ENCODE peak calls at places on chromosomes 2 and 18, in nine cellular contexts. U is heart left ventricle, S is HCT116, C is neural progenitor cell, A is right atrium auricular region, B is AG10803, W is right cardiac atrium, F is foreskin fibroblast, J is sigmoid colon. V is an unnamed sample.

GRCh38 chr2:147076634-147077033 is 768.2 kb upstream of the ACVR2A start:
- DNase-seq in F (peak), C (no peak), S (no peak), J (no peak), B (peak), A (no peak), W (no peak), U (no peak), V (no peak)

GRCh38 chr2:120566331-120567035 is 169.2 kb upstream of the GLI2 start:
- DNase-seq in C (no peak), U (peak), A (peak), B (no peak), F (no peak), S (no peak), W (peak), J (peak), V (peak)

GRCh38 chr18:50159654-50160046 is 35.3 kb downstream of the MYO5B start:
- DNase-seq in W (no peak), S (no peak), C (no peak), A (no peak), F (no peak), J (no peak), U (no peak), B (no peak), V (no peak)

GRCh38 chr18:48640566-48641270 is 101.9 kb downstream of the CTIF start:
- DNase-seq in C (no peak), A (no peak), B (peak), S (no peak), U (no peak), J (no peak), W (no peak), F (peak), V (no peak)

GRCh38 chr2:3094999-3095958 is 282.3 kb downstream of the EIPR1 start:
- DNase-seq in F (no peak), C (no peak), B (no peak), A (peak), S (no peak), U (no peak), J (no peak), W (no peak), V (peak)

GRCh38 chr2:84904717-84905174 is 710 bp upstream of the TMSB10 start:
- DNase-seq in S (no peak), C (peak), J (peak), F (no peak), W (peak), U (peak), B (peak), A (peak), V (peak)

GRCh38 chr2:10373931-10374330 is 71.2 kb downstream of the HPCAL1 start:
- DNase-seq in W (no peak), F (no peak), S (no peak), A (no peak), U (no peak), C (no peak), J (no peak), B (no peak), V (no peak)

GRCh38 chr18:61574665-61575064 is 241.4 kb downstream of the CDH20 start:
- DNase-seq in A (no peak), W (no peak), S (no peak), U (no peak), J (no peak), B (no peak), F (no peak), C (no peak), V (no peak)

GRCh38 chr2:227761734-227762476 is 16.2 kb downstream of the SCYGR8 start:
- DNase-seq in F (no peak), A (no peak), W (no peak), S (no peak), B (peak), C (no peak), U (no peak), J (no peak), V (no peak)

GRCh38 chr2:105836840-105837692 is 92.4 kb downstream of the NCK2 start:
- DNase-seq in S (no peak), W (no peak), A (no peak), J (no peak), B (no peak), C (no peak), F (no peak), U (no peak), V (no peak)

GRCh38 chr18:55280515-55280914 is 307.5 kb downstream of the TCF4 start:
- DNase-seq in J (no peak), U (no peak), F (no peak), C (no peak), S (no peak), B (no peak), A (no peak), W (no peak), V (no peak)

GRCh38 chr2:11542275-11542819 is 8.5 kb downstream of the GREB1 start:
- DNase-seq in F (no peak), C (peak), B (no peak), J (no peak), A (no peak), W (no peak), U (no peak), S (no peak), V (no peak)

GRCh38 chr2:161028581-161028980 is 131.6 kb upstream of the TANK start:
- DNase-seq in J (no peak), B (no peak), A (no peak), W (no peak), F (no peak), C (no peak), U (no peak), S (no peak), V (no peak)

GRCh38 chr2:40421643-40422297 is 30.1 kb downstream of the SLC8A1 start:
- DNase-seq in U (no peak), W (no peak), A (no peak), J (peak), F (no peak), C (no peak), B (no peak), S (no peak), V (no peak)

GRCh38 chr2:241947401-241947800 is 77.9 kb downstream of the RTP5 start:
- DNase-seq in B (no peak), A (no peak), F (no peak), W (no peak), S (no peak), C (no peak), U (no peak), J (peak), V (no peak)

GRCh38 chr2:163731735-163732134 is 4.1 kb downstream of the FIGN start:
- DNase-seq in F (no peak), C (no peak), B (no peak), U (no peak), A (no peak), J (no peak), S (no peak), W (no peak), V (no peak)
- H3K4me3 ChIP-seq in F (no peak), C (peak), B (peak), U (peak), A (peak), J (no peak), S (no peak), W (peak), V (no peak)

DNA sequence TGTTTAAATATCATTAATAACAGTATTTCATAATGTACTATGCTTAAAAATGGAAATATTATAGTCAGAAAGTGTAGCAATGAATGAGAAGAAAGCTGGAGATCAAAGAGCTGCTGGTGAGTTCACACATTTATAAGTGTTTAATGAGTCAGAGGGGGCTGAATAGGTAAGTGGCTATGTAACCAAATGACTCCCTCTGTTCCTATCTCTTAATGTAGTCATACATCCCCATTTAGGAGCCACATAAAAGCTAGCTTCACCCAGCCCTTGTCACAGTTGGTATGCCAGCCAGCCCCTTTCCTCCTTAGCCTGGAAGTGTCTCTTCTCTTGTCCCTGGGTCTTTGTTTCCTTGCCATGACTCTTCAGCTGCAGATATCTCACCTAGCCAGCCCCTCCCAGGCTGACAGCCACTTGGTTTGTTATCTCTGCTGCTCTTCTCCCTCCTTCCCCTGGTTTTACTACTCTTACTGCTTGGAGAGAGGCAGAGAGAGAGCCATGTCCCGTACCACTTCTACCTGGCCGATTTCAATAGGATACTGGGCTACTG is 438.6 kb upstream of the HNMT start:
- DNase-seq in J (no peak), S (no peak), A (no peak), C (no peak), U (no peak), F (no peak), B (no peak), W (no peak), V (no peak)
- H3K4me3 ChIP-seq in J (no peak), S (no peak), A (no peak), C (no peak), U (no peak), F (no peak), B (no peak), W (no peak), V (no peak)

GRCh38 chr18:58192519-58192918 is 148.5 kb downstream of the NEDD4L start:
- DNase-seq in U (no peak), J (no peak), A (no peak), F (no peak), S (no peak), B (no peak), C (no peak), W (no peak), V (no peak)

GRCh38 chr18:58194028-58194427 is 150.0 kb downstream of the NEDD4L start:
- DNase-seq in U (peak), A (no peak), S (no peak), W (no peak), B (no peak), C (peak), J (no peak), F (no peak), V (no peak)

GRCh38 chr18:58196881-58197872 is 153.2 kb downstream of the NEDD4L start:
- DNase-seq in C (no peak), S (no peak), F (no peak), A (no peak), B (no peak), J (peak), W (no peak), U (no peak), V (no peak)

GRCh38 chr18:58195278-58195721 is 151.3 kb downstream of the NEDD4L start:
- DNase-seq in S (no peak), F (no peak), A (no peak), J (peak), U (no peak), C (peak), W (no peak), B (no peak), V (no peak)

DNA sequence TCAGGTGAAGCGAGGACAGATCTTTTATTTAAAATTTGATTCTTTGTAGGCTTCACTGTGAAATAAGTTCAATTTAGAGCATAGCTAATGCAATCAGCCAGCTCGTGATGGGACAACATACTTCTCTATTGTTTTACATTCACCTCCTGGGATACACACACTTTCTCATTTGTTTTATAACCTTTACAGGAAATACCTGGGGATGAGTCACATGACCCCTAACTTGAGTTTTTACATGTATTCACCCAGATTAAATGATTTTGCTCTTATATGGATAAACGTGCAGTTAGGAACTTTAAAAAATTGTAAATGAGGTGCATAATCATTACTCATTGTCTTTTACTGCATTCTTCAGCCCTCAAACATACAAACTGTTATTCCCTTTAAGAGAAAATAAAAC is 152.1 kb downstream of the NEDD4L start:
- DNase-seq in B (no peak), C (no peak), J (no peak), S (no peak), A (no peak), U (no peak), W (no peak), F (no peak), V (no peak)
- H3K4me3 ChIP-seq in B (no peak), C (no peak), J (peak), S (peak), A (no peak), U (peak), W (no peak), F (peak), V (no peak)

DNA sequence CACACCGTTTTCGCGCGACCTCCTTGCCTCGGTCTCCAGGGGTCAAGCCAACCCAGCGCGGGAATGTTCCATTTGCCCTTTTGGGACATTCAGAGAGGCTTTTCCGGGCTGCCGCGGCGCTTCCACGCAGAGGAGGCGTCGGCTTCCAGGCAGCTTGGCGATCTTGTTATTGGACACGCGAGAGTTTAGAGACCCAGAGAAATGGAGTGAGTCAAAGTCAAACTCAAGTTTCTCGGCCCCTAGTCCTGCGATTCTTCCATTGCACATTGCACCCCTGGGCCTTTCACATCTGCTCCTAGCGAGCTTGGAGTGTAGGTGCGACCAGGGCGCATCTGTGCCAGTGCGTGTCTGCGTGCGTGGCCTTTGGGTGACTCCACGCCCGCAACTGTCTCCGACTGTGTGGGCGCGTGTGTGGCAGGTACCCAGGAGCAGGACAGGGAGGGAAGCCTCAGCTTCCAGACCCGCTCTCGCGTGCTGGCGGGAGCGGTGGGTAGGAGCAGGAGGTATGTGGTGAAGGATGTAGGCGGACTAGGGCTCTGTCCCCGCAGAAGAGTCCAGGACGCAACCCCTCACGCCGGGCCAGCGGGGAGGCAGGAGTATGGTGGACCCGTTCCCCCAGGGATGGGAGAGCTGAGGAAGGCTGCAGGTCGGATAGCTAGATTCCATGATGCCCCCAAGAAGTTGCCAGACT is 13.5 kb downstream of the SIX3 start:
- DNase-seq in W (no peak), S (no peak), C (peak), B (no peak), J (no peak), U (no peak), F (no peak), A (no peak), V (no peak)
- H3K4me3 ChIP-seq in W (no peak), S (peak), C (peak), B (peak), J (peak), U (peak), F (peak), A (no peak), V (no peak)

V was measured in lower leg skin.